ENCODE peak calls at places on chromosomes 6 and 20, in seven cellular contexts. O is IMR-90, I is A549, J is H1, X is K562, E is HCT116, D is GM12878. A is an unnamed sample.

GRCh38 chr6:24659547-24659946 is 7.2 kb downstream of the TDP2 start:
- DNase-seq in E (no peak), O (peak), I (no peak), J (no peak), D (no peak), X (peak), A (no peak)

GRCh38 chr20:37524859-37525708 is 2.6 kb downstream of the BLCAP start:
- DNase-seq in I (no peak), O (peak), X (no peak), E (no peak), D (no peak), J (no peak), A (no peak)

GRCh38 chr6:117840541-117840983 is 66.5 kb upstream of the SLC35F1 start:
- DNase-seq in X (peak), E (peak), I (peak), O (peak), J (no peak), D (no peak), A (peak)

GRCh38 chr6:137637161-137637560 is 143.0 kb upstream of the OLIG3 start:
- DNase-seq in E (no peak), O (peak), J (no peak), D (no peak), X (no peak), I (no peak), A (peak)

GRCh38 chr20:8670900-8671229 is 398.0 kb upstream of the PLCB4 start:
- DNase-seq in X (no peak), I (no peak), O (no peak), J (no peak), E (no peak), D (no peak), A (no peak)

GRCh38 chr6:105459049-105459448 is 56.2 kb upstream of the PREP start:
- DNase-seq in X (no peak), J (no peak), E (no peak), D (peak), I (no peak), O (no peak), A (no peak)

GRCh38 chr20:59185809-59186208 is 22.2 kb downstream of the ZNF831 start:
- DNase-seq in O (no peak), D (no peak), X (no peak), J (no peak), E (no peak), I (no peak), A (no peak)

GRCh38 chr20:59120491-59120890 is 43.1 kb upstream of the ZNF831 start:
- DNase-seq in D (no peak), I (no peak), O (no peak), E (no peak), X (no peak), J (no peak), A (no peak)

GRCh38 chr6:82000551-82000950 is 247.0 kb downstream of the IBTK start:
- DNase-seq in O (no peak), I (no peak), E (no peak), X (no peak), D (no peak), J (no peak), A (no peak)

GRCh38 chr6:161498359-161498758 is 224.5 kb upstream of the AGPAT4 start:
- DNase-seq in I (peak), D (no peak), O (peak), J (peak), E (peak), X (peak), A (peak)

GRCh38 chr6:7051780-7052440 is 55.9 kb upstream of the RREB1 start:
- DNase-seq in I (no peak), D (no peak), X (no peak), O (no peak), J (no peak), E (no peak), A (no peak)

GRCh38 chr6:44006123-44006871 is 121.0 kb downstream of the MRPL14 start:
- DNase-seq in J (no peak), I (no peak), D (no peak), X (no peak), E (no peak), O (peak), A (no peak)

GRCh38 chr20:53895385-53895755 is 175.0 kb downstream of the BCAS1 start:
- DNase-seq in I (no peak), J (no peak), E (no peak), X (no peak), D (no peak), O (no peak), A (no peak)

GRCh38 chr6:139030539-139030938 is 2.0 kb downstream of the ABRACL start:
- DNase-seq in J (no peak), X (no peak), I (no peak), D (peak), E (no peak), O (no peak), A (no peak)

GRCh38 chr6:121590438-121590837 is 155.0 kb downstream of the GJA1 start:
- DNase-seq in E (no peak), O (peak), J (no peak), I (no peak), D (no peak), X (no peak), A (no peak)

DNA sequence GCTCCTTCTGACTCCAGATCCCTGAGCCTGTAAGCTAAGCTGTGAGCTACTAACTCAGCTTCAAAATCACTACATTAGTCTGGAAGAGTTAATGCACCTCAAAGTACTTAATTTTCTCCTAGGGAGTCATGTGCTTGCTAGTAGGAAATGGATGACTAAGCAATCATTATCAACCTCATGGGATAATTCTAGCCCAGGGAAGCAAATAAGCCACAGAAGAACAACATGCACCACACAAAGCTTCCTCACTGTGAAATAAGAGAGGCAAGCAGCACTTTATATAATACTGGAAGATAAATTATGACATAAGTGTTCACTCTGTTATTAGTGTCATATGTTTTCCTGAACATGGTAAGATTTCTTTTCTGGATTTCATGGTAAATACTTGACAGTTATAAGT is 57.9 kb upstream of the RCAN2 start:
- DNase-seq in J (no peak), O (no peak), D (no peak), E (no peak), I (no peak), X (no peak), A (no peak)
- TF ChIP-seq CEBPB in J (no peak), O (no peak), D (no peak), E (no peak), I (no peak), X (no peak), A (no peak)

DNA sequence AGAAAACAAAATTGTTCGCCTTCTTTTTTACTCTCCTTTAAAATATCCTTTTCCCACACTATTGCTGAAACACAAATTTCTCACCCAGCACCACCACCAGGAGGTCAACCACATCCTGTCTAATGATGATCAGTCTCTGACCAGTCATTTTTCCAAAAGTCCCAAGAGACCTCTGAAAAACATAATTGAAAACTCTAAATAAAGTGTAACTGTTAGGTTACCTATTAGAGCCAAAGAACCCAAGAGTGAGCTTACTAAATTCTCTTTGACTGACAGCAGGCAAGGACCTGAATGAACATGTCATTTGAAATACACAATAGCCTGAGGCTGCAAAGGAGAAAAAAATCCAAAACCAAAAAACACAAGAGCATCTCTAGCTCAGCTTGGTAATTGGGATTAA is 735.4 kb downstream of the CBLN4 start:
- DNase-seq in X (no peak), J (no peak), O (no peak), D (no peak), E (no peak), I (no peak), A (no peak)
- TF ChIP-seq CEBPB in X (no peak), J (no peak), O (no peak), D (no peak), E (no peak), I (no peak), A (no peak)

GRCh38 chr6:150895898-150896632 is 30.6 kb downstream of the MTHFD1L start:
- DNase-seq in I (no peak), J (no peak), X (no peak), D (no peak), O (no peak), E (no peak), A (no peak)
- TF ChIP-seq CEBPB in I (no peak), J (no peak), X (no peak), D (no peak), O (no peak), E (no peak), A (no peak)

DNA sequence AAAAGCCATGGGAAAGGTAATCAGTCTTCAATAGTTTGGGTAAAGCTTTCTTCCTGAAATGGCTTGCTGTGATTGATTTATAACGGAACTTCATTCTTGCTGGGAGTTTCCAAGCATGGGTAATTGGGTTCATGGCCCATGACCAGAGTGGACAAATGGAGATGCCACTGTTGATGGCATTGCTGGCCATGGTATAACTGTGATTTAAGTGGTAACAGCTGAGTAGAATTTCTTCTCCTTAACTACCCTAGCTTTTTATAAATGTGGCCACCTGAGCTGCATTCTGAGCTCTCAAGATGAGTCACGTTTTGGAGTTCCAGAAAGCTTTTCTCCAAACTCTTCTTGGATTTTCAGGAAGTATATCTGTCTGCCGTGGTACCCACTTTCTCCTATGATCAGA is 39.9 kb upstream of the SNRPB2 start:
- DNase-seq in I (no peak), E (no peak), X (no peak), D (no peak), J (no peak), O (no peak), A (no peak)
- TF ChIP-seq CEBPB in I (no peak), E (no peak), X (no peak), D (no peak), J (no peak), O (no peak), A (no peak)

GRCh38 chr6:130417951-130418350 is 52.1 kb downstream of the TMEM200A start:
- DNase-seq in E (no peak), X (no peak), D (no peak), I (no peak), J (no peak), O (peak), A (no peak)
- TF ChIP-seq CEBPB in E (no peak), X (no peak), D (no peak), I (no peak), J (no peak), O (peak), A (no peak)

GRCh38 chr20:20571068-20571780 is 141.2 kb downstream of the RALGAPA2 start:
- DNase-seq in D (no peak), E (no peak), J (no peak), X (no peak), I (no peak), O (no peak), A (no peak)
- TF ChIP-seq CEBPB in D (no peak), E (no peak), J (no peak), X (no peak), I (no peak), O (no peak), A (no peak)

DNA sequence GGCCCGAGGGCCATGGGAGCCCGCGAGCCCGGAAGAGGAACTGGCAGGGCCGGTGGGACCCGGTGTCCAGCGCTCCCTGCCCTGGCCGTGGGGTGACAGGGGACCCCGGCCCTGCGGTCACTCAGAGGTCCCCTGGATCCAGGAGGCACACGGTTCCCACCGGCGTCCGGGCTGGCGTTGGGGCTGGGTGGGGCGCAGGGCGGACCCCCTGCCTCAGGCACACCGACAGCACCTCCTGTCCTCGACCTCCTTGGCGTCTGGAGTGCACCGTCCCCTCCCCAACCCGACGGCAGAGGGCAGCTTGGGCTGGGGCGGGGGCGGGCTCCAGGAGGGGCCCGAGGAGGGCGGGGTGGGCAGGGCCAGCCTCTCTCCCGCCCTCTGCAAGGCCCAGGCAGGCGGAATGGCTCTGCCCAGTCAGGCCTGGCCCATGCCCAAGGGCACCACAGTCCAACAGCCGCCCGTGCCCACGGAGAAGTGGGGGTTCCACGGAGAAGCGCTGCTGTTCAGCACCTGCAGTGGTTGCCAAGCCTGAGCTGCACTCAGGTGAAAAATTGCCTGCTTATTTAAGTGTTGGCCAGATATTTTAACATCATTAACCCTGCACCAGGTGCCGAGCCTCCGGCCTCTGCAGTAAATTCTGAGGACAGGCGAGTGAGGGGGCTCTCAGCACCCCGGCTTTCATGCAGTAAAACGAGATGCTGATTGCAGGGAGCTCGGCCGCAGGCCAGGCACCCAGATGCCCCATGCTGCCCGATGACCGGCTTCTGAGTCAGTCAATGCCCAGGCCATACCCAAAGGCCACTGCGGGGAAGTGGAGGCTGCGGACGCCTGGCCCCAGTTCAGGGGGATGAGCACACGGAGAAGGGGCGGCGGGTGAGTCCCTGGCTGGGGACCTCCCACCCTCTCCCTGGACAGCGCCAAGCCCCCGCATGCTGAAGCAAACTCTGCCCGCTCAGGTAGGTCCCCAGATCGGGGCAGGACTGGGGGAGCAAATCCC is at the start of gene SRMS:
- DNase-seq in X (no peak), I (no peak), E (no peak), D (no peak), J (no peak), O (no peak), A (no peak)
- TF ChIP-seq CEBPB in X (no peak), I (no peak), E (no peak), D (no peak), J (no peak), O (no peak), A (no peak)